ENCODE peak calls at places on chromosomes 1 and 21, in six cellular contexts. A is upper lobe of right lung, E is tibial nerve, P is lung, I is IMR-90, Z is left lung. F is an unnamed sample.

GRCh38 chr1:210618379-210618778 is 289.7 kb downstream of the HHAT start:
- DNase-seq in E (no peak), Z (no peak), P (no peak), I (no peak), A (no peak), F (no peak)

GRCh38 chr1:11550664-11551283 is 71.8 kb downstream of the DISP3 start:
- DNase-seq in Z (no peak), A (no peak), I (peak; percentile 72), P (peak; percentile 53), E (no peak), F (no peak)

GRCh38 chr1:96722161-96722908 is 751 bp downstream of the PTBP2 start:
- DNase-seq in Z (peak; percentile 90), P (peak; percentile 45), E (peak; percentile 38), I (peak; percentile 54), A (peak; percentile 82), F (peak; percentile 34)

GRCh38 chr21:31159808-31160207 is 121.5 kb upstream of the KRTAP19-8 start:
- DNase-seq in A (no peak), P (no peak), I (no peak), Z (no peak), E (no peak), F (no peak)

GRCh38 chr1:45753248-45754037 is 3.0 kb upstream of the IPP start:
- DNase-seq in P (no peak), E (no peak), Z (no peak), I (no peak), A (no peak), F (no peak)

GRCh38 chr1:48673725-48674124 is 103.0 kb downstream of the BEND5 start:
- DNase-seq in A (no peak), E (no peak), I (no peak), P (no peak), Z (no peak), F (no peak)

GRCh38 chr1:157155658-157156057 is 17.5 kb upstream of the ETV3 start:
- DNase-seq in P (no peak), A (no peak), E (no peak), I (no peak), Z (no peak), F (no peak)

GRCh38 chr1:180901221-180901990 is 11.3 kb upstream of the KIAA1614 start:
- DNase-seq in A (no peak), Z (no peak), E (no peak), P (no peak), I (no peak), F (no peak)

GRCh38 chr1:199067483-199067882 is 428.6 kb downstream of the PTPRC start:
- DNase-seq in E (no peak), Z (no peak), I (no peak), P (no peak), A (no peak), F (no peak)

GRCh38 chr1:41515131-41515678 is 30.7 kb upstream of the EDN2 start:
- DNase-seq in A (no peak), P (peak; percentile 48), Z (peak; percentile 51), I (no peak), E (no peak), F (no peak)

DNA sequence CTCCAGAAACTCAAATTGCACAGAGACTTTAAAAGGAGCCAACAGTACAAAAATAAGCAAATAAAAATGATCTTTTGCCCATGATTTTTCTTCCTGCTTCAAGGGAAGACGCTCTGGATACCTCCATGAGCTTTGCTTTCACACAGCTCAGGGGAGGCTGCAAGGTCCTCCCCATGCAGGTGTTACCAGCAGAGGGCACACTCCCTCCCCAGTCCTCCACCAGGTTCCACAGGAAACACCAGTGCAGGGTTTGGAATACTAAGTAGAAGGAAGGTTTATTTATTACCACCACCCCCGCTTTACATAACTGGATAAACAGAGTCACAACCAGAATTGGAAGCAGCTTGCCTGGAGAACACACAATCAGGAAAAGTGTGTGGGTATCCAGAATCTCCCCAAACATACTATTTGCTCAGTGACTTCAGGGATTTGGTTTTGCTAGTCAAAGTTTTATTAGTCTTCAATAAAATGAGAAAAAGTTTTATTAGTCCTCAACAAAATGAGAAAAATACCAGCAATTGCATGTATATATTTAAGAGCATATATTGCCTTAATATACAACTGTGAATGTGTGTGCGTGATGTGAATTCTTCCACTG is 37.3 kb downstream of the HSD3B1 start:
- DNase-seq in E (no peak), Z (no peak), I (no peak), P (no peak), A (no peak), F (no peak)
- TF ChIP-seq CTCF in E (no peak), Z (no peak), I (peak; percentile 9), P (no peak), A (peak; percentile 33), F (no peak)

GRCh38 chr1:178572604-178573003 is 59.7 kb downstream of the TEX35 start:
- DNase-seq in A (no peak), P (no peak), E (no peak), Z (no peak), I (no peak), F (no peak)

GRCh38 chr1:178571807-178572206 is 58.9 kb downstream of the TEX35 start:
- DNase-seq in E (no peak), A (no peak), Z (no peak), I (no peak), P (no peak), F (no peak)

GRCh38 chr1:178574345-178574744 is 61.4 kb downstream of the TEX35 start:
- DNase-seq in A (no peak), P (no peak), E (no peak), I (no peak), Z (no peak), F (no peak)

GRCh38 chr1:178575611-178576331 is 62.9 kb downstream of the TEX35 start:
- DNase-seq in A (no peak), E (no peak), P (no peak), I (peak; percentile 60), Z (no peak), F (no peak)

GRCh38 chr1:178573330-178573729 is 60.4 kb downstream of the TEX35 start:
- DNase-seq in P (no peak), A (no peak), E (no peak), I (no peak), Z (no peak), F (no peak)
- H3K4me1 ChIP-seq in P (no peaks in the 10 kb centered on the region), A (no peaks in the 10 kb centered on the region), E (no peaks in the 10 kb centered on the region), I (peaks cover 4% of the 10 kb centered on the region), Z (no peaks in the 10 kb centered on the region), F (peaks cover 10% of the 10 kb centered on the region)

GRCh38 chr1:151968791-151969399 is 24.8 kb downstream of the S100A10 start:
- DNase-seq in Z (no peak), A (no peak), I (no peak), E (no peak), P (no peak), F (no peak)
- H3K4me3 ChIP-seq in Z (no peak overlapping the region), A (no peak overlapping the region), I (no peak overlapping the region), E (no peak overlapping the region), P (no peak overlapping the region), F (no peak overlapping the region)

DNA sequence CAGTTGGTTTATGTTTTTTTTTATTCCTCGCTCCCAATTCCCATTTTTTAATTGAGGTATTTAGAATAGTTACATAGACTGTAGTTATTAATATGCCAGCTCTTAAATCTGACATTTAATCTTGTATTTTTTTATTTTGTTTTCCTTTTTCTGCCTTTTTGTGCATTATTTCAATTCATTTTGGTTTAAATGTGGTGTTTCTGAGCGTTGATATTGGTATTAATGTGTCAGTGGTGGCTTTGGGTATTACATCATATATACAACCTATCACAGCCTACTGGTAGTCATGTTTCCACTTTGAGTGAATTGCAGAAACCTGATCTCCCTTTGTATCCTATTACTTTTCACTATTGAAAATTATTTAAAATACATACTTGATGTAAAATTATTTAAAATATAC is 1027.3 kb downstream of the KCNT2 start:
- DNase-seq in E (no peak), I (peak; percentile 13), P (no peak), Z (no peak), A (no peak), F (no peak)
- TF ChIP-seq CTCF in E (no peak), I (no peak), P (no peak), Z (no peak), A (no peak), F (no peak)